ENCODE peak calls at places on chromosome 10, in six cellular contexts. E, N, V, Q, Z and L are unnamed samples.

GRCh38 chr10:58488921-58489320 is 23.8 kb upstream of the BICC1 start:
- DNase-seq in Z (no peak), N (peak; percentile 15), V (no peak), E (no peak), Q (no peak), L (no peak)

GRCh38 chr10:86169066-86169465 is 197.5 kb downstream of the GRID1 start:
- DNase-seq in Z (no peak), V (no peak), Q (no peak), E (no peak), N (no peak), L (no peak)

GRCh38 chr10:133475821-133476640 is 22.3 kb downstream of the SCART1 start:
- DNase-seq in N (no peak), E (peak; percentile 68), V (no peak), Q (no peak), Z (no peak), L (no peak)

GRCh38 chr10:24416248-24416647 is 207.3 kb downstream of the KIAA1217 start:
- DNase-seq in V (no peak), E (no peak), N (no peak), Q (no peak), Z (no peak), L (no peak)

GRCh38 chr10:94205370-94205930 is 157.3 kb downstream of the NOC3L start:
- DNase-seq in N (no peak), E (no peak), Q (no peak), V (no peak), Z (no peak), L (no peak)

GRCh38 chr10:77724820-77725219 is 87.2 kb upstream of the KCNMA1 start:
- DNase-seq in V (no peak), Z (no peak), E (no peak), Q (no peak), N (no peak), L (no peak)

GRCh38 chr10:79342295-79342761 is 4.9 kb upstream of the PPIF start:
- DNase-seq in E (no peak), N (no peak), V (no peak), Q (no peak), Z (no peak), L (no peak)

GRCh38 chr10:30494558-30494957 is 60.6 kb downstream of the MAP3K8 start:
- DNase-seq in E (no peak), Q (no peak), N (no peak), V (no peak), Z (no peak), L (no peak)

GRCh38 chr10:23742368-23742767 is 303.5 kb downstream of the OTUD1 start:
- DNase-seq in V (no peak), Z (no peak), N (no peak), E (no peak), Q (no peak), L (no peak)

GRCh38 chr10:98433881-98434732 is 12.6 kb downstream of the HPS1 start:
- DNase-seq in V (no peak), Q (no peak), E (no peak), Z (no peak), N (peak; percentile 85), L (no peak)

GRCh38 chr10:36578306-36578705 is 547.1 kb upstream of the ANKRD30A start:
- DNase-seq in Q (no peak), N (peak; percentile 73), E (no peak), V (no peak), Z (no peak), L (no peak)

GRCh38 chr10:72241853-72242252 is 25.8 kb upstream of the ASCC1 start:
- DNase-seq in E (no peak), N (no peak), Z (no peak), V (no peak), Q (no peak), L (no peak)

GRCh38 chr10:84312816-84313215 is 15.6 kb upstream of the CCSER2 start:
- DNase-seq in N (no peak), E (no peak), Z (no peak), Q (no peak), V (no peak), L (no peak)

GRCh38 chr10:110153396-110153795 is 54.0 kb upstream of the MXI1 start:
- DNase-seq in N (no peak), Z (no peak), E (no peak), Q (no peak), V (no peak), L (no peak)

GRCh38 chr10:34966440-34966839 is 123.7 kb downstream of the CUL2 start:
- DNase-seq in N (no peak), V (no peak), E (no peak), Q (no peak), Z (no peak), L (no peak)

GRCh38 chr10:7718685-7719084 is 15.6 kb downstream of the ITIH2 start:
- DNase-seq in Q (no peak), E (no peak), N (no peak), V (no peak), Z (no peak), L (no peak)

GRCh38 chr10:116269612-116270011 is 3.4 kb downstream of the GFRA1 start:
- DNase-seq in N (no peak), Q (no peak), Z (no peak), E (no peak), V (no peak), L (no peak)